ENCODE peak calls at places on chromosomes 7 and 10, in five cellular contexts. B, H, K, C and U are unnamed samples.

GRCh38 chr7:100430450-100431285 is 1.0 kb downstream of the MEPCE start:
- DNase-seq in B (peak; percentile 28), H (no peak), C (no peak), K (no peak), U (no peak)

GRCh38 chr7:70182516-70182915 is 584.2 kb downstream of the AUTS2 start:
- DNase-seq in K (no peak), H (no peak), B (no peak), C (no peak), U (no peak)

GRCh38 chr10:95601116-95601719 is 40.0 kb upstream of the SORBS1 start:
- DNase-seq in C (peak; percentile 84), K (peak; percentile 89), B (peak; percentile 94), H (peak; percentile 74), U (peak; percentile 85)

GRCh38 chr7:102082693-102083385 is 203.8 kb upstream of the SH2B2 start:
- DNase-seq in C (no peak), H (no peak), K (no peak), B (peak; percentile 20), U (no peak)

GRCh38 chr10:131822013-131822693 is 78.7 kb upstream of the PPP2R2D start:
- DNase-seq in K (no peak), B (no peak), C (no peak), H (no peak), U (no peak)

GRCh38 chr7:45699726-45700390 is 125.7 kb downstream of the ADCY1 start:
- DNase-seq in C (no peak), B (no peak), K (no peak), H (no peak), U (no peak)

GRCh38 chr7:106125417-106125816 is 13.3 kb upstream of the SYPL1 start:
- DNase-seq in C (no peak), B (peak; percentile 69), H (no peak), K (no peak), U (no peak)

GRCh38 chr7:157851501-157852067 is 514.8 kb downstream of the DNAJB6 start:
- DNase-seq in K (no peak), B (no peak), H (no peak), C (no peak), U (peak; percentile 65)

GRCh38 chr7:130489140-130489967 is 2.5 kb upstream of the MEST start:
- DNase-seq in H (peak; percentile 84), K (peak; percentile 71), B (peak; percentile 64), C (no peak), U (peak; percentile 69)

GRCh38 chr7:137120690-137121089 is 222.8 kb downstream of the PTN start:
- DNase-seq in B (no peak), K (no peak), H (no peak), C (no peak), U (no peak)

GRCh38 chr10:98090822-98091221 is 43.6 kb upstream of the R3HCC1L start:
- DNase-seq in H (no peak), C (no peak), K (no peak), B (no peak), U (no peak)

GRCh38 chr10:89937494-89937893 is 236.1 kb downstream of the KIF20B start:
- DNase-seq in K (no peak), H (no peak), C (no peak), B (no peak), U (no peak)

GRCh38 chr10:76479103-76479790 is 1047.8 kb downstream of the LRMDA start:
- DNase-seq in C (no peak), K (no peak), H (no peak), B (no peak), U (no peak)

GRCh38 chr7:3399858-3400257 is 98.8 kb downstream of the SDK1 start:
- DNase-seq in K (peak; percentile 6), H (no peak), C (no peak), B (no peak), U (no peak)